ENCODE peak calls at places on chromosomes 2 and 18, in five cellular contexts. One of them, this sample, is unnamed.

GRCh38 chr2:177669625-177670330 is 277.2 kb downstream of the AGPS start:
- DNase-seq in stimulated activated CD8-positive, alpha-beta memory T cell treated with anti-CD3 and anti-CD28 coated beads, Interleukin-15, amount 100 ng/mL, for 24 hours: no peak
- DNase-seq in Calu3: no peak
- DNase-seq in skeletal muscle cell: peak; percentile 4
- DNase-seq in GM12865: no peak
- DNase-seq in this sample: no peak

GRCh38 chr2:216773072-216773471 is 77.7 kb upstream of the IGFBP5 start:
- DNase-seq in skeletal muscle cell: no peak
- DNase-seq in stimulated activated CD8-positive, alpha-beta memory T cell treated with anti-CD3 and anti-CD28 coated beads, Interleukin-15, amount 100 ng/mL, for 24 hours: no peak
- DNase-seq in GM12865: no peak
- DNase-seq in Calu3: no peak
- DNase-seq in this sample: no peak

GRCh38 chr2:152348388-152348787 is 13.4 kb downstream of the FMNL2 start:
- DNase-seq in stimulated activated CD8-positive, alpha-beta memory T cell treated with anti-CD3 and anti-CD28 coated beads, Interleukin-15, amount 100 ng/mL, for 24 hours: no peak
- DNase-seq in Calu3: no peak
- DNase-seq in skeletal muscle cell: no peak
- DNase-seq in GM12865: no peak
- DNase-seq in this sample: no peak

GRCh38 chr2:191696001-191696400 is 18.1 kb downstream of the NABP1 start:
- DNase-seq in stimulated activated CD8-positive, alpha-beta memory T cell treated with anti-CD3 and anti-CD28 coated beads, Interleukin-15, amount 100 ng/mL, for 24 hours: no peak
- DNase-seq in GM12865: no peak
- DNase-seq in Calu3: no peak
- DNase-seq in skeletal muscle cell: peak; percentile 93
- DNase-seq in this sample: peak; percentile 30

GRCh38 chr18:31101148-31102019 is 837 bp downstream of the DSC2 start:
- DNase-seq in stimulated activated CD8-positive, alpha-beta memory T cell treated with anti-CD3 and anti-CD28 coated beads, Interleukin-15, amount 100 ng/mL, for 24 hours: no peak
- DNase-seq in GM12865: no peak
- DNase-seq in Calu3: peak; percentile 73
- DNase-seq in skeletal muscle cell: no peak
- DNase-seq in this sample: peak; percentile 9

GRCh38 chr2:241202681-241203080 is 14.2 kb downstream of the ANO7 start:
- DNase-seq in GM12865: no peak
- DNase-seq in stimulated activated CD8-positive, alpha-beta memory T cell treated with anti-CD3 and anti-CD28 coated beads, Interleukin-15, amount 100 ng/mL, for 24 hours: no peak
- DNase-seq in skeletal muscle cell: no peak
- DNase-seq in Calu3: no peak
- DNase-seq in this sample: no peak

GRCh38 chr2:231467613-231468525 is 3.6 kb upstream of the NCL start:
- DNase-seq in skeletal muscle cell: no peak
- DNase-seq in GM12865: no peak
- DNase-seq in Calu3: no peak
- DNase-seq in stimulated activated CD8-positive, alpha-beta memory T cell treated with anti-CD3 and anti-CD28 coated beads, Interleukin-15, amount 100 ng/mL, for 24 hours: no peak
- DNase-seq in this sample: no peak

GRCh38 chr2:28155627-28156026 is 237.0 kb upstream of the FOSL2 start:
- DNase-seq in skeletal muscle cell: no peak
- DNase-seq in GM12865: peak; percentile 3
- DNase-seq in Calu3: peak; percentile 10
- DNase-seq in stimulated activated CD8-positive, alpha-beta memory T cell treated with anti-CD3 and anti-CD28 coated beads, Interleukin-15, amount 100 ng/mL, for 24 hours: no peak
- DNase-seq in this sample: no peak

GRCh38 chr2:1675633-1676032 is 68.7 kb downstream of the PXDN start:
- DNase-seq in stimulated activated CD8-positive, alpha-beta memory T cell treated with anti-CD3 and anti-CD28 coated beads, Interleukin-15, amount 100 ng/mL, for 24 hours: no peak
- DNase-seq in Calu3: no peak
- DNase-seq in GM12865: no peak
- DNase-seq in skeletal muscle cell: peak; percentile 92
- DNase-seq in this sample: peak; percentile 51

GRCh38 chr2:21096458-21096857 is 27.3 kb upstream of the TDRD15 start:
- DNase-seq in GM12865: no peak
- DNase-seq in stimulated activated CD8-positive, alpha-beta memory T cell treated with anti-CD3 and anti-CD28 coated beads, Interleukin-15, amount 100 ng/mL, for 24 hours: no peak
- DNase-seq in skeletal muscle cell: no peak
- DNase-seq in Calu3: no peak
- DNase-seq in this sample: no peak

GRCh38 chr2:122635649-122636496 is 880.4 kb downstream of the TSN start:
- DNase-seq in skeletal muscle cell: no peak
- DNase-seq in Calu3: no peak
- DNase-seq in stimulated activated CD8-positive, alpha-beta memory T cell treated with anti-CD3 and anti-CD28 coated beads, Interleukin-15, amount 100 ng/mL, for 24 hours: no peak
- DNase-seq in GM12865: no peak
- DNase-seq in this sample: no peak

GRCh38 chr2:239167011-239167673 is 233.7 kb downstream of the HDAC4 start:
- DNase-seq in Calu3: no peak
- DNase-seq in skeletal muscle cell: no peak
- DNase-seq in GM12865: no peak
- DNase-seq in stimulated activated CD8-positive, alpha-beta memory T cell treated with anti-CD3 and anti-CD28 coated beads, Interleukin-15, amount 100 ng/mL, for 24 hours: no peak
- DNase-seq in this sample: no peak

GRCh38 chr2:38719706-38720105 is 31.5 kb downstream of the SRSF7 start:
- DNase-seq in Calu3: no peak
- DNase-seq in GM12865: no peak
- DNase-seq in skeletal muscle cell: no peak
- DNase-seq in stimulated activated CD8-positive, alpha-beta memory T cell treated with anti-CD3 and anti-CD28 coated beads, Interleukin-15, amount 100 ng/mL, for 24 hours: no peak
- DNase-seq in this sample: no peak

GRCh38 chr2:127932199-127932877 is 46.6 kb upstream of the AMMECR1L start:
- DNase-seq in GM12865: no peak
- DNase-seq in Calu3: peak; percentile 9
- DNase-seq in stimulated activated CD8-positive, alpha-beta memory T cell treated with anti-CD3 and anti-CD28 coated beads, Interleukin-15, amount 100 ng/mL, for 24 hours: no peak
- DNase-seq in skeletal muscle cell: peak; percentile 53
- DNase-seq in this sample: peak; percentile 79

GRCh38 chr18:76943542-76944339 is 121.4 kb downstream of the ZNF236 start:
- DNase-seq in stimulated activated CD8-positive, alpha-beta memory T cell treated with anti-CD3 and anti-CD28 coated beads, Interleukin-15, amount 100 ng/mL, for 24 hours: no peak
- DNase-seq in GM12865: no peak
- DNase-seq in skeletal muscle cell: peak; percentile 95
- DNase-seq in Calu3: no peak
- DNase-seq in this sample: no peak

GRCh38 chr2:119049968-119050657 is 108.1 kb downstream of the MARCO start:
- DNase-seq in Calu3: peak; percentile 17
- DNase-seq in GM12865: peak; percentile 7
- DNase-seq in skeletal muscle cell: no peak
- DNase-seq in stimulated activated CD8-positive, alpha-beta memory T cell treated with anti-CD3 and anti-CD28 coated beads, Interleukin-15, amount 100 ng/mL, for 24 hours: no peak
- DNase-seq in this sample: no peak

GRCh38 chr2:216066255-216066654 is 15.4 kb downstream of the PECR start:
- DNase-seq in skeletal muscle cell: peak; percentile 72
- DNase-seq in GM12865: no peak
- DNase-seq in Calu3: no peak
- DNase-seq in stimulated activated CD8-positive, alpha-beta memory T cell treated with anti-CD3 and anti-CD28 coated beads, Interleukin-15, amount 100 ng/mL, for 24 hours: no peak
- DNase-seq in this sample: no peak